ENCODE peak calls at places on chromosome 1, in seven cellular contexts. One of them, this sample, is unnamed.

GRCh38 chr1:205301220-205301821 is 20.2 kb downstream of the NUAK2 start:
- DNase-seq in A549: peak
- DNase-seq in IMR-90: peak
- DNase-seq in GM12878: no peak
- DNase-seq in K562: no peak
- DNase-seq in HCT116: no peak
- DNase-seq in HepG2: peak
- DNase-seq in this sample: peak

GRCh38 chr1:115139381-115139780 is 50.1 kb upstream of the TSPAN2 start:
- DNase-seq in A549: no peak
- DNase-seq in IMR-90: no peak
- DNase-seq in GM12878: no peak
- DNase-seq in K562: no peak
- DNase-seq in HCT116: no peak
- DNase-seq in HepG2: no peak
- DNase-seq in this sample: no peak

GRCh38 chr1:21936366-21937031 is 611 bp downstream of the HSPG2 start:
- DNase-seq in A549: no peak
- DNase-seq in IMR-90: no peak
- DNase-seq in GM12878: no peak
- DNase-seq in K562: no peak
- DNase-seq in HCT116: no peak
- DNase-seq in HepG2: no peak
- DNase-seq in this sample: no peak

GRCh38 chr1:47409311-47410085 is 6.6 kb upstream of the FOXE3 start:
- DNase-seq in A549: no peak
- DNase-seq in IMR-90: peak
- DNase-seq in GM12878: no peak
- DNase-seq in K562: no peak
- DNase-seq in HCT116: no peak
- DNase-seq in HepG2: no peak
- DNase-seq in this sample: no peak

GRCh38 chr1:25430073-25430665 is 528 bp upstream of the MACO1 start:
- DNase-seq in A549: peak
- DNase-seq in IMR-90: peak
- DNase-seq in GM12878: no peak
- DNase-seq in K562: peak
- DNase-seq in HCT116: peak
- DNase-seq in HepG2: peak
- DNase-seq in this sample: peak

GRCh38 chr1:35210306-35211112 is 17.6 kb upstream of the SFPQ start:
- DNase-seq in A549: no peak
- DNase-seq in IMR-90: no peak
- DNase-seq in GM12878: no peak
- DNase-seq in K562: no peak
- DNase-seq in HCT116: no peak
- DNase-seq in HepG2: no peak
- DNase-seq in this sample: peak

GRCh38 chr1:175981128-175981527 is 226.0 kb downstream of the COP1 start:
- DNase-seq in A549: no peak
- DNase-seq in IMR-90: no peak
- DNase-seq in GM12878: no peak
- DNase-seq in K562: no peak
- DNase-seq in HCT116: no peak
- DNase-seq in HepG2: no peak
- DNase-seq in this sample: no peak

GRCh38 chr1:173454966-173455524 is 22.1 kb upstream of the PRDX6 start:
- DNase-seq in A549: no peak
- DNase-seq in IMR-90: no peak
- DNase-seq in GM12878: no peak
- DNase-seq in K562: no peak
- DNase-seq in HCT116: no peak
- DNase-seq in HepG2: no peak
- DNase-seq in this sample: no peak

GRCh38 chr1:201359031-201359872 is 18.2 kb downstream of the TNNT2 start:
- DNase-seq in A549: no peak
- DNase-seq in IMR-90: no peak
- DNase-seq in GM12878: no peak
- DNase-seq in K562: no peak
- DNase-seq in HCT116: no peak
- DNase-seq in HepG2: no peak
- DNase-seq in this sample: no peak

GRCh38 chr1:83571536-83571935 is 427.4 kb downstream of the TTLL7 start:
- DNase-seq in A549: no peak
- DNase-seq in IMR-90: no peak
- DNase-seq in GM12878: no peak
- DNase-seq in K562: no peak
- DNase-seq in HCT116: no peak
- DNase-seq in HepG2: no peak
- DNase-seq in this sample: no peak

GRCh38 chr1:56578963-56579875 is at the start of gene PLPP3:
- DNase-seq in A549: peak
- DNase-seq in IMR-90: peak
- DNase-seq in GM12878: no peak
- DNase-seq in K562: no peak
- DNase-seq in HCT116: peak
- DNase-seq in HepG2: peak
- DNase-seq in this sample: peak

GRCh38 chr1:24728982-24729381 is 16.3 kb upstream of the CLIC4 start:
- DNase-seq in A549: no peak
- DNase-seq in IMR-90: no peak
- DNase-seq in GM12878: no peak
- DNase-seq in K562: no peak
- DNase-seq in HCT116: no peak
- DNase-seq in HepG2: no peak
- DNase-seq in this sample: no peak

GRCh38 chr1:169078163-169078883 is 28.2 kb upstream of the ATP1B1 start:
- DNase-seq in A549: no peak
- DNase-seq in IMR-90: no peak
- DNase-seq in GM12878: no peak
- DNase-seq in K562: no peak
- DNase-seq in HCT116: no peak
- DNase-seq in HepG2: no peak
- DNase-seq in this sample: no peak

GRCh38 chr1:6870086-6870485 is 84.8 kb downstream of the CAMTA1 start:
- DNase-seq in A549: no peak
- DNase-seq in IMR-90: no peak
- DNase-seq in GM12878: no peak
- DNase-seq in K562: no peak
- DNase-seq in HCT116: no peak
- DNase-seq in HepG2: no peak
- DNase-seq in this sample: no peak

GRCh38 chr1:178465011-178465410 is 31.8 kb downstream of the CLEC20A start:
- DNase-seq in A549: no peak
- DNase-seq in IMR-90: peak
- DNase-seq in GM12878: no peak
- DNase-seq in K562: no peak
- DNase-seq in HCT116: no peak
- DNase-seq in HepG2: no peak
- DNase-seq in this sample: no peak

GRCh38 chr1:109084563-109085517 is 5.7 kb upstream of the TMEM167B start:
- DNase-seq in A549: no peak
- DNase-seq in IMR-90: peak
- DNase-seq in GM12878: no peak
- DNase-seq in K562: no peak
- DNase-seq in HCT116: no peak
- DNase-seq in HepG2: peak
- DNase-seq in this sample: no peak

GRCh38 chr1:24186993-24187790 is at the start of gene IFNLR1:
- DNase-seq in A549: peak
- DNase-seq in IMR-90: no peak
- DNase-seq in GM12878: no peak
- DNase-seq in K562: peak
- DNase-seq in HCT116: peak
- DNase-seq in HepG2: peak
- DNase-seq in this sample: peak

GRCh38 chr1:84370831-84371394 is 27.4 kb upstream of the DNASE2B start:
- DNase-seq in A549: peak
- DNase-seq in IMR-90: peak
- DNase-seq in GM12878: no peak
- DNase-seq in K562: no peak
- DNase-seq in HCT116: no peak
- DNase-seq in HepG2: no peak
- DNase-seq in this sample: no peak

GRCh38 chr1:237431448-237431847 is 389.5 kb downstream of the RYR2 start:
- DNase-seq in A549: no peak
- DNase-seq in IMR-90: no peak
- DNase-seq in GM12878: no peak
- DNase-seq in K562: no peak
- DNase-seq in HCT116: no peak
- DNase-seq in HepG2: no peak
- DNase-seq in this sample: no peak

GRCh38 chr1:29513357-29513756 is 277.0 kb downstream of the PTPRU start:
- DNase-seq in A549: peak
- DNase-seq in IMR-90: peak
- DNase-seq in GM12878: peak
- DNase-seq in K562: peak
- DNase-seq in HCT116: peak
- DNase-seq in HepG2: peak
- DNase-seq in this sample: peak

GRCh38 chr1:210482936-210483642 is 154.4 kb downstream of the HHAT start:
- DNase-seq in A549: no peak
- DNase-seq in IMR-90: no peak
- DNase-seq in GM12878: no peak
- DNase-seq in K562: no peak
- DNase-seq in HCT116: no peak
- DNase-seq in HepG2: no peak
- DNase-seq in this sample: no peak

GRCh38 chr1:7476861-7477534 is 294.1 kb upstream of the VAMP3 start:
- DNase-seq in A549: no peak
- DNase-seq in IMR-90: no peak
- DNase-seq in GM12878: no peak
- DNase-seq in K562: no peak
- DNase-seq in HCT116: no peak
- DNase-seq in HepG2: no peak
- DNase-seq in this sample: no peak

GRCh38 chr1:110070968-110071307 is 466 bp upstream of the ALX3 start:
- DNase-seq in A549: no peak
- DNase-seq in IMR-90: no peak
- DNase-seq in GM12878: no peak
- DNase-seq in K562: no peak
- DNase-seq in HCT116: no peak
- DNase-seq in HepG2: no peak
- DNase-seq in this sample: no peak

GRCh38 chr1:53311104-53311908 is 16.6 kb downstream of the LRP8 start:
- DNase-seq in A549: no peak
- DNase-seq in IMR-90: no peak
- DNase-seq in GM12878: no peak
- DNase-seq in K562: no peak
- DNase-seq in HCT116: no peak
- DNase-seq in HepG2: no peak
- DNase-seq in this sample: no peak

GRCh38 chr1:240350910-240351331 is 259.2 kb downstream of the FMN2 start:
- DNase-seq in A549: peak
- DNase-seq in IMR-90: peak
- DNase-seq in GM12878: no peak
- DNase-seq in K562: no peak
- DNase-seq in HCT116: no peak
- DNase-seq in HepG2: no peak
- DNase-seq in this sample: no peak

GRCh38 chr1:93446837-93447451 is 974 bp upstream of the FNBP1L start:
- DNase-seq in A549: peak
- DNase-seq in IMR-90: no peak
- DNase-seq in GM12878: no peak
- DNase-seq in K562: peak
- DNase-seq in HCT116: no peak
- DNase-seq in HepG2: peak
- DNase-seq in this sample: no peak

GRCh38 chr1:27522860-27523665 is 33.1 kb upstream of the WASF2 start:
- DNase-seq in A549: peak
- DNase-seq in IMR-90: no peak
- DNase-seq in GM12878: no peak
- DNase-seq in K562: peak
- DNase-seq in HCT116: no peak
- DNase-seq in HepG2: peak
- DNase-seq in this sample: peak

GRCh38 chr1:92230736-92231135 is 13.0 kb downstream of the C1orf146 start:
- DNase-seq in A549: no peak
- DNase-seq in IMR-90: no peak
- DNase-seq in GM12878: no peak
- DNase-seq in K562: no peak
- DNase-seq in HCT116: no peak
- DNase-seq in HepG2: no peak
- DNase-seq in this sample: no peak
- TF ChIP-seq CEBPB in A549: no peak
- TF ChIP-seq CEBPB in IMR-90: no peak
- TF ChIP-seq CEBPB in GM12878: no peak
- TF ChIP-seq CEBPB in K562: no peak
- TF ChIP-seq CEBPB in HCT116: no peak
- TF ChIP-seq CEBPB in HepG2: no peak
- TF ChIP-seq CEBPB in this sample: no peak

GRCh38 chr1:203286161-203286984 is 18.9 kb upstream of the BTG2 start:
- DNase-seq in A549: no peak
- DNase-seq in IMR-90: no peak
- DNase-seq in GM12878: no peak
- DNase-seq in K562: no peak
- DNase-seq in HCT116: no peak
- DNase-seq in HepG2: no peak
- DNase-seq in this sample: no peak
- TF ChIP-seq CEBPB in A549: no peak
- TF ChIP-seq CEBPB in IMR-90: no peak
- TF ChIP-seq CEBPB in GM12878: no peak
- TF ChIP-seq CEBPB in K562: no peak
- TF ChIP-seq CEBPB in HCT116: no peak
- TF ChIP-seq CEBPB in HepG2: no peak
- TF ChIP-seq CEBPB in this sample: no peak

DNA sequence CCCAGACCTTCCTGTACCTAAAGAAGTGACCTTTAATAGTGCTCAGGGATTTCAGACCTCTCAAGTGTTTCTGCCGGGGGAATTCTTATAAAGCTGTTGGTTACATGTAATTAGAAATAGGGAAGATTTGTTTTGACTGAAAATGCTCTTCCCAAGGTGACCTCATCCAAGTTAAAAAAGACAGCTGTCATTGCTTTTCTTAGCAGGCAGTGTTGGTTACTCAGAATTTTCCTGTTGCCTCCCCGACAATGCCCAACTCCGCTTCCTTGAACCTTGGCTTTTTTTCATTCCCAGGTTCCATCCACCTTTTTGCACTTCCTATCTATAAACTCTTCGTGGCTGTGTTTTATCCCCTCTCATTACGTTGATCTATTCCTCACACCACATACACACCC is 807 bp upstream of the DPH5 start:
- DNase-seq in A549: no peak
- DNase-seq in IMR-90: no peak
- DNase-seq in GM12878: no peak
- DNase-seq in K562: no peak
- DNase-seq in HCT116: no peak
- DNase-seq in HepG2: no peak
- DNase-seq in this sample: no peak
- TF ChIP-seq CEBPB in A549: no peak
- TF ChIP-seq CEBPB in IMR-90: no peak
- TF ChIP-seq CEBPB in GM12878: no peak
- TF ChIP-seq CEBPB in K562: no peak
- TF ChIP-seq CEBPB in HCT116: no peak
- TF ChIP-seq CEBPB in HepG2: no peak
- TF ChIP-seq CEBPB in this sample: no peak

DNA sequence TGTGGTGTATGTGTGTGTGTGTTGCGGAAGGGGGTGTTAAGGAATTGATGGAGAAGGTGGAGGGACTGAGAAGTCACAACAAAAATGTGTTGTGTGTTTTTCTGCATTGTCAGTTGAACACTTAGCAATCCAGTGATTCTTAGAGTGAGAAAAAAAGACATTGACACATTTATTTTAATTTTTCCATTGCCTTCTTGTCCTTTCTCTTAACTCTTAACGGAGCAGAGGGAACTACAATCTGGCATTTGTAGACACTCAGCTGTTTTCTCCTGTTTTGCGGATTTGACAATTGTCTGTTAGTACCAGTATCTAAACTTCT is 725 bp downstream of the C1orf53 start:
- DNase-seq in A549: no peak
- DNase-seq in IMR-90: no peak
- DNase-seq in GM12878: no peak
- DNase-seq in K562: no peak
- DNase-seq in HCT116: no peak
- DNase-seq in HepG2: no peak
- DNase-seq in this sample: no peak
- TF ChIP-seq CEBPB in A549: no peak
- TF ChIP-seq CEBPB in IMR-90: no peak
- TF ChIP-seq CEBPB in GM12878: no peak
- TF ChIP-seq CEBPB in K562: no peak
- TF ChIP-seq CEBPB in HCT116: no peak
- TF ChIP-seq CEBPB in HepG2: no peak
- TF ChIP-seq CEBPB in this sample: no peak

This sample was measured in H1.